ENCODE peak calls at places on chromosomes 2 and 18, in six cellular contexts. D, S, P, H, L and V are unnamed samples.

GRCh38 chr2:172226244-172227061 is 123.8 kb upstream of the DLX2 start:
- DNase-seq in D (no peak), S (no peak), P (no peak), H (no peak), L (no peak), V (peak; percentile 80)

GRCh38 chr2:66573412-66573811 is 138.5 kb downstream of the MEIS1 start:
- DNase-seq in D (no peak), S (no peak), P (no peak), H (no peak), L (no peak), V (no peak)

GRCh38 chr2:149100739-149101699 is 62.5 kb downstream of the LYPD6B start:
- DNase-seq in D (no peak), S (no peak), P (no peak), H (no peak), L (no peak), V (no peak)

GRCh38 chr2:121994238-121995206 is 239.1 kb downstream of the TSN start:
- DNase-seq in D (no peak), S (no peak), P (no peak), H (no peak), L (no peak), V (no peak)

GRCh38 chr2:160652236-160652635 is 158.6 kb upstream of the RBMS1 start:
- DNase-seq in D (no peak), S (peak; percentile 65), P (no peak), H (no peak), L (peak; percentile 42), V (peak; percentile 41)

GRCh38 chr2:165016772-165017411 is 61.6 kb upstream of the SLC38A11 start:
- DNase-seq in D (peak; percentile 28), S (no peak), P (no peak), H (peak; percentile 80), L (no peak), V (no peak)

GRCh38 chr18:2188258-2188657 is 383.0 kb downstream of the METTL4 start:
- DNase-seq in D (no peak), S (no peak), P (no peak), H (no peak), L (no peak), V (no peak)

GRCh38 chr18:26617151-26617554 is 68.8 kb upstream of the KCTD1 start:
- DNase-seq in D (no peak), S (no peak), P (no peak), H (peak; percentile 90), L (no peak), V (no peak)

GRCh38 chr2:219384083-219384713 is 3.5 kb downstream of the DNPEP start:
- DNase-seq in D (no peak), S (no peak), P (no peak), H (no peak), L (no peak), V (no peak)

GRCh38 chr2:28736034-28736433 is 15.6 kb upstream of the PPP1CB start:
- DNase-seq in D (peak; percentile 92), S (peak; percentile 84), P (peak; percentile 64), H (no peak), L (peak; percentile 89), V (peak; percentile 64)

GRCh38 chr18:59383831-59384230 is 24.8 kb upstream of the LMAN1 start:
- DNase-seq in D (no peak), S (no peak), P (no peak), H (no peak), L (no peak), V (no peak)

GRCh38 chr2:39805936-39806608 is 27.0 kb upstream of the THUMPD2 start:
- DNase-seq in D (no peak), S (no peak), P (no peak), H (peak; percentile 47), L (no peak), V (no peak)

GRCh38 chr2:133561045-133561852 is 7.0 kb downstream of the NCKAP5 start:
- DNase-seq in D (peak; percentile 17), S (no peak), P (no peak), H (peak; percentile 53), L (no peak), V (peak; percentile 57)

GRCh38 chr2:233995985-233996384 is 54.5 kb upstream of the SPP2 start:
- DNase-seq in D (no peak), S (no peak), P (no peak), H (no peak), L (no peak), V (no peak)

GRCh38 chr18:46546111-46546640 is 110.8 kb downstream of the LOXHD1 start:
- DNase-seq in D (no peak), S (no peak), P (no peak), H (no peak), L (no peak), V (no peak)

GRCh38 chr2:24683408-24683807 is 109.8 kb downstream of the PTRHD1 start:
- DNase-seq in D (no peak), S (no peak), P (no peak), H (no peak), L (no peak), V (no peak)

GRCh38 chr18:8654482-8655451 is 45.5 kb downstream of the RAB12 start:
- DNase-seq in D (no peak), S (no peak), P (no peak), H (peak; percentile 33), L (no peak), V (no peak)

GRCh38 chr2:175679728-175680127 is 322.3 kb downstream of the LNPK start:
- DNase-seq in D (no peak), S (no peak), P (no peak), H (no peak), L (no peak), V (no peak)

GRCh38 chr2:175679231-175679630 is 322.8 kb downstream of the LNPK start:
- DNase-seq in D (no peak), S (no peak), P (no peak), H (no peak), L (no peak), V (no peak)

GRCh38 chr2:175676813-175677212 is 325.3 kb downstream of the LNPK start:
- DNase-seq in D (no peak), S (no peak), P (no peak), H (no peak), L (no peak), V (no peak)
- H3K9me3 ChIP-seq in D (no peaks in the 10 kb centered on the region), S (peaks cover 5% of the 10 kb centered on the region), P (no peaks in the 10 kb centered on the region), H (no peaks in the 10 kb centered on the region), L (peaks cover 7% of the 10 kb centered on the region), V (no peaks in the 10 kb centered on the region)

DNA sequence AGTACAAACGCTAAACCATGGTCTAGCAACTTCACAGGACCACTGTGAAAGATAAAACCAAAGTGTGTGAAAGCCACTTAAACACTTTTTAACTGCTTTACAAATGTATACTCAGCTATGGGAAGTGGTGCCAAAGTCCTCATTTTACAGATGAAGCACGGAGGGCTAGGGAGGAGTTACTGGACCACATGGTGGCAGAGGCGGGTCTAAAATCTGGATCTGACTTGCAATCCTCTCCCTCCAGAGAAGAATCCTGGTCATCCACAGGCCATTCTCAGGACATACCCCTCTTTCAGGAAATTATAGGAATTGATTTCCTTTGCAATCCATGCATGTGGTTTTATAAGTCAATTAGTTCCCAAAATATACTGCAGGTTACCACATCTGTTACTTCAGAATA is 84.6 kb upstream of the GYPC start:
- DNase-seq in D (no peak), S (no peak), P (no peak), H (no peak), L (no peak), V (no peak)
- H3K36me3 ChIP-seq in D (no peaks in the 10 kb centered on the region), S (no peaks in the 10 kb centered on the region), P (no peaks in the 10 kb centered on the region), H (no peaks in the 10 kb centered on the region), L (no peaks in the 10 kb centered on the region), V (no peaks in the 10 kb centered on the region)

GRCh38 chr18:53266850-53267249 is 926.9 kb downstream of the DCC start:
- DNase-seq in D (no peak), S (no peak), P (no peak), H (no peak), L (no peak), V (no peak)
- H3K9me3 ChIP-seq in D (no peaks in the 10 kb centered on the region), S (no peaks in the 10 kb centered on the region), P (no peaks in the 10 kb centered on the region), H (peaks cover 12% of the 10 kb centered on the region), L (no peaks in the 10 kb centered on the region), V (peaks cover 4% of the 10 kb centered on the region)

DNA sequence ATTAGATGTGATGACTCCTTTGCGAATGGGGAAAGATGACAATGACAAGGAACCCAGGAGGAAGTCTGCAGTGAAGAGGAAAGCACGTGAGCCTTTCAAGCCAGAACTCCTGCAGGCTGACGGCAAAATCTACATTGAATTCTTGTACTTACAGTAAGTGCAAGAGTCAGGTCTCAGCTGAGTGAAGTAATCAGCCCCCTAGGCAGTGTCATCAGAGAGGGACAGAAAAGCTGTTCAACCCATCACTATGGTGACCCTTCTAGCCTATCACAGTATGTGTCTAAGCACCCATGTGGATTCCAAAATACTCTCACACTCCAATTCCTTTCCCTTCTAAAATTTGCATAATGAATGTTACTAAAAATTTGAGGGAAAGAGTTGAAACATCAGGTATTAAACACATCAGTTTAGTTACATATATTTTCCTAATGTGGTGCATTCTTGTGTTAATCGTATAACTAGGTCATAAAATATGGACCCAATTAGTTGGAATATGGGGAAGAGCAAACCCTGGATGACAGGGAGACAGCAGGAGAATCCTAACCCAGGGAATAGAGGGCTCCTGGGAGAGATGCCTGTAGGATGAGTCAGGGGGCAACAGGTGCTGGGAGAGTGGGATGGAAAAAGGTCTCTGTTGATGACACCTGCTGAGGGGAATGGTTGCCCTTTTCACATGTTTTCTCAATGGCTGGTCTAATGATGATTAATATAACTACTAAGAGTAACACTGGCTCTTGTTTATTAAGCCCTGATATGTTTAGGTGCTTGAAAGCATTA is 39.5 kb downstream of the VWC2L start:
- DNase-seq in D (no peak), S (no peak), P (no peak), H (no peak), L (no peak), V (no peak)
- H3K36me3 ChIP-seq in D (no peaks in the 10 kb centered on the region), S (no peaks in the 10 kb centered on the region), P (no peaks in the 10 kb centered on the region), H (no peaks in the 10 kb centered on the region), L (no peaks in the 10 kb centered on the region), V (no peaks in the 10 kb centered on the region)

GRCh38 chr18:55543130-55543704 is 44.8 kb downstream of the TCF4 start:
- DNase-seq in D (no peak), S (no peak), P (no peak), H (no peak), L (no peak), V (no peak)
- H3K9me3 ChIP-seq in D (no peaks in the 10 kb centered on the region), S (no peaks in the 10 kb centered on the region), P (no peaks in the 10 kb centered on the region), H (no peaks in the 10 kb centered on the region), L (peaks cover 8% of the 10 kb centered on the region), V (no peaks in the 10 kb centered on the region)

GRCh38 chr2:202290316-202290715 is 24.8 kb downstream of the NOP58 start:
- DNase-seq in D (no peak), S (no peak), P (no peak), H (no peak), L (no peak), V (no peak)
- H3K36me3 ChIP-seq in D (peaks cover 73% of the 10 kb centered on the region), S (peaks cover 77% of the 10 kb centered on the region), P (no peaks in the 10 kb centered on the region), H (peaks cover 90% of the 10 kb centered on the region), L (peaks cover 100% of the 10 kb centered on the region), V (peaks cover 4% of the 10 kb centered on the region)

GRCh38 chr2:196651387-196652094 is 12.0 kb downstream of the CCDC150 start:
- DNase-seq in D (no peak), S (no peak), P (no peak), H (no peak), L (no peak), V (no peak)

GRCh38 chr2:196652869-196653268 is 13.4 kb downstream of the CCDC150 start:
- DNase-seq in D (no peak), S (no peak), P (no peak), H (no peak), L (no peak), V (no peak)

GRCh38 chr2:196653843-196654242 is 14.3 kb downstream of the CCDC150 start:
- DNase-seq in D (no peak), S (no peak), P (no peak), H (no peak), L (no peak), V (no peak)

DNA sequence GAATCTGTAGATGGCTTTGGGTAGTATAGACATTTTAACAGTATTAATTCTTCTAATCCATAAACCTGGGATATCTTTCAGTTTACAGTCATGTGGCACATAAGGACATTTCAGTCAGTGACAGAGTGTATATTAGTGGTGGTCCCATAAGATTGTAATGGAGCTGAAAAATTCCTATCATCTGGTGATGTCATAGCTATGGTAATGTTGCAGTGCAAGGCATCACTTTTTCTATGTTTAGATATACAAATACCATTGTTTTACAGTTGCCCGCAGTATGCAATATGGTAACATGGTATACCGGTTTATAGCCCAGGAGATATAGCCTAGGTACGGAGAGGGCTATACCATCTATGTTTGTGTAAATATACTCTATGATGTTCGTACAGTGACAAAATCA is 9.7 kb downstream of the CCDC150 start:
- DNase-seq in D (no peak), S (no peak), P (no peak), H (no peak), L (no peak), V (no peak)
- H3K9me3 ChIP-seq in D (peaks cover 5% of the 10 kb centered on the region), S (peaks cover 25% of the 10 kb centered on the region), P (no peaks in the 10 kb centered on the region), H (peaks cover 62% of the 10 kb centered on the region), L (peaks cover 41% of the 10 kb centered on the region), V (peaks cover 38% of the 10 kb centered on the region)